ENCODE peak calls at places on chromosomes 13 and 19, in nine cellular contexts. L, S, H, N, P, Y, E, C and U are unnamed samples.

GRCh38 chr19:21328402-21328801 is 808 bp downstream of the ZNF708 start:
- DNase-seq in L (no peak), S (no peak), H (no peak), N (no peak), P (no peak), Y (no peak), E (no peak), C (peak; percentile 3), U (no peak)

GRCh38 chr19:17863520-17864182 is 3.9 kb downstream of the RPL18A start:
- DNase-seq in L (no peak), S (no peak), H (no peak), N (no peak), P (no peak), Y (no peak), E (no peak), C (no peak), U (no peak)

GRCh38 chr19:13430790-13431582 is 75.3 kb downstream of the CACNA1A start:
- DNase-seq in L (peak; percentile 39), S (no peak), H (peak; percentile 26), N (peak; percentile 51), P (peak; percentile 61), Y (peak; percentile 14), E (peak; percentile 76), C (peak; percentile 33), U (peak; percentile 35)

GRCh38 chr19:50432221-50432626 is 468 bp upstream of the MYBPC2 start:
- DNase-seq in L (no peak), S (no peak), H (no peak), N (no peak), P (no peak), Y (no peak), E (peak; percentile 16), C (no peak), U (no peak)

GRCh38 chr13:29886446-29886845 is 36.0 kb upstream of the UBL3 start:
- DNase-seq in L (no peak), S (no peak), H (no peak), N (no peak), P (no peak), Y (peak; percentile 6), E (no peak), C (no peak), U (no peak)

GRCh38 chr13:38941353-38941945 is 49.2 kb downstream of the STOML3 start:
- DNase-seq in L (no peak), S (no peak), H (no peak), N (no peak), P (no peak), Y (no peak), E (no peak), C (no peak), U (no peak)

GRCh38 chr13:46386426-46386995 is 541 bp downstream of the RUBCNL start:
- DNase-seq in L (no peak), S (no peak), H (no peak), N (no peak), P (no peak), Y (no peak), E (peak; percentile 56), C (no peak), U (no peak)

GRCh38 chr19:18438331-18439024 is 545 bp upstream of the ISYNA1 start:
- DNase-seq in L (peak; percentile 24), S (no peak), H (no peak), N (no peak), P (no peak), Y (no peak), E (peak; percentile 41), C (peak; percentile 63), U (no peak)

GRCh38 chr13:101053289-101053688 is 363.0 kb downstream of the NALCN start:
- DNase-seq in L (no peak), S (no peak), H (no peak), N (no peak), P (no peak), Y (no peak), E (peak; percentile 11), C (no peak), U (no peak)

GRCh38 chr19:15640294-15640903 is at the start of gene CYP4F3:
- DNase-seq in L (no peak), S (peak; percentile 79), H (no peak), N (peak; percentile 80), P (no peak), Y (no peak), E (peak; percentile 13), C (peak; percentile 81), U (peak; percentile 99)

GRCh38 chr19:48619692-48620565 is 623 bp downstream of the SPHK2 start:
- DNase-seq in L (no peak), S (no peak), H (no peak), N (no peak), P (peak; percentile 38), Y (no peak), E (peak; percentile 82), C (no peak), U (no peak)

GRCh38 chr19:42246869-42247630 is 4.6 kb upstream of the GSK3A start:
- DNase-seq in L (no peak), S (no peak), H (no peak), N (no peak), P (no peak), Y (no peak), E (peak; percentile 57), C (no peak), U (no peak)

GRCh38 chr19:51689751-51690358 is 3.3 kb upstream of the SPACA6 start:
- DNase-seq in L (peak; percentile 37), S (no peak), H (no peak), N (no peak), P (no peak), Y (no peak), E (peak; percentile 51), C (no peak), U (no peak)

GRCh38 chr13:46369506-46370268 is 17.4 kb downstream of the RUBCNL start:
- DNase-seq in L (no peak), S (no peak), H (no peak), N (no peak), P (no peak), Y (no peak), E (peak; percentile 89), C (no peak), U (no peak)

GRCh38 chr13:44434441-44435141 is 61.0 kb downstream of the SERP2 start:
- DNase-seq in L (no peak), S (no peak), H (no peak), N (no peak), P (no peak), Y (no peak), E (no peak), C (no peak), U (no peak)

GRCh38 chr19:33332248-33332647 is 29.9 kb upstream of the CEBPA start:
- DNase-seq in L (no peak), S (no peak), H (no peak), N (no peak), P (no peak), Y (no peak), E (no peak), C (no peak), U (no peak)

GRCh38 chr19:45075215-45076028 is 856 bp downstream of the ZNF296 start:
- DNase-seq in L (peak; percentile 10), S (peak; percentile 83), H (no peak), N (peak; percentile 54), P (no peak), Y (peak; percentile 17), E (peak; percentile 26), C (peak; percentile 39), U (peak; percentile 94)

GRCh38 chr19:45094707-45095106 is 1.7 kb downstream of the PPP1R37 start:
- DNase-seq in L (no peak), S (no peak), H (no peak), N (no peak), P (no peak), Y (no peak), E (no peak), C (no peak), U (no peak)

DNA sequence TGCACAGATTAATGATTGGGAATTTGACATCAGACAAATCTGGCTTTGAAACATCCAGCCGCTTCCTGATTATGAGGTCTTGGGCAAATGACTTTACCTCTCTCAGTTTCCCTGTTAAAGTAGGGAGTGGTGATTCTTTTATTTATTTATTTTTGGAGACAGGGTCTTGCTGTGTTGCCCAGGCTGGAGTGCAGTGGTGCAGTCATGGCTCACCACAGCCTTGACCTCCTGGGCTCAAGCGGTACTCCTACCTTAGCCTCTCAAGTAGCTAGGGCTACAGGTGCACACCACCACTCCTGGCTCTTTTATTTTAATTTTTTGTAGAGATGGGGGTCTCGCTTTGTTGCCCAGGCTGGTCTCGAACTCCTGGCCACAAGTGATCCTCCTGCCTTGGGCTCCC is 2.7 kb downstream of the PSMD8 start:
- DNase-seq in L (no peak), S (no peak), H (no peak), N (no peak), P (no peak), Y (no peak), E (no peak), C (no peak), U (no peak)
- H3K36me3 ChIP-seq in L (peaks cover 35% of the 10 kb centered on the region), S (peaks cover 4% of the 10 kb centered on the region), H (peaks cover 29% of the 10 kb centered on the region), N (peaks cover 36% of the 10 kb centered on the region), P (peaks cover 60% of the 10 kb centered on the region), Y (peaks cover 45% of the 10 kb centered on the region), E (peaks cover 31% of the 10 kb centered on the region), C (peaks cover 39% of the 10 kb centered on the region), U (peaks cover 21% of the 10 kb centered on the region)

GRCh38 chr19:7980168-7980567 is 25.3 kb downstream of the ELAVL1 start:
- DNase-seq in L (no peak), S (no peak), H (no peak), N (no peak), P (no peak), Y (no peak), E (no peak), C (no peak), U (peak; percentile 34)

GRCh38 chr19:7981661-7982060 is 23.8 kb downstream of the ELAVL1 start:
- DNase-seq in L (no peak), S (no peak), H (no peak), N (no peak), P (no peak), Y (no peak), E (no peak), C (no peak), U (no peak)

GRCh38 chr19:7980635-7981121 is 24.8 kb downstream of the ELAVL1 start:
- DNase-seq in L (no peak), S (no peak), H (no peak), N (no peak), P (no peak), Y (no peak), E (no peak), C (no peak), U (no peak)

GRCh38 chr19:7982103-7982502 is 23.3 kb downstream of the ELAVL1 start:
- DNase-seq in L (no peak), S (no peak), H (no peak), N (no peak), P (no peak), Y (no peak), E (no peak), C (no peak), U (no peak)

GRCh38 chr19:7981199-7981598 is 24.2 kb downstream of the ELAVL1 start:
- DNase-seq in L (no peak), S (no peak), H (no peak), N (no peak), P (no peak), Y (no peak), E (no peak), C (no peak), U (no peak)
- H3K36me3 ChIP-seq in L (peaks cover 69% of the 10 kb centered on the region), S (peaks cover 6% of the 10 kb centered on the region), H (peaks cover 17% of the 10 kb centered on the region), N (peaks cover 31% of the 10 kb centered on the region), P (peaks cover 92% of the 10 kb centered on the region), Y (peaks cover 26% of the 10 kb centered on the region), E (no peaks in the 10 kb centered on the region), C (peaks cover 92% of the 10 kb centered on the region), U (peaks cover 14% of the 10 kb centered on the region)

GRCh38 chr13:106063591-106064308 is 471.7 kb downstream of the EFNB2 start:
- DNase-seq in L (no peak), S (no peak), H (no peak), N (no peak), P (no peak), Y (no peak), E (peak; percentile 72), C (no peak), U (no peak)
- H3K36me3 ChIP-seq in L (no peaks in the 10 kb centered on the region), S (no peaks in the 10 kb centered on the region), H (no peaks in the 10 kb centered on the region), N (no peaks in the 10 kb centered on the region), P (no peaks in the 10 kb centered on the region), Y (no peaks in the 10 kb centered on the region), E (no peaks in the 10 kb centered on the region), C (no peaks in the 10 kb centered on the region), U (no peaks in the 10 kb centered on the region)

GRCh38 chr19:10921909-10922637 is 6.4 kb downstream of the YIPF2 start:
- DNase-seq in L (no peak), S (no peak), H (no peak), N (no peak), P (no peak), Y (no peak), E (no peak), C (no peak), U (no peak)
- H3K36me3 ChIP-seq in L (peaks cover 45% of the 10 kb centered on the region), S (no peaks in the 10 kb centered on the region), H (peaks cover 3% of the 10 kb centered on the region), N (peaks cover 15% of the 10 kb centered on the region), P (peaks cover 73% of the 10 kb centered on the region), Y (no peaks in the 10 kb centered on the region), E (no peaks in the 10 kb centered on the region), C (peaks cover 40% of the 10 kb centered on the region), U (peaks cover 9% of the 10 kb centered on the region)